ENCODE peak calls at places on chromosome 18, in seven cellular contexts. Z is B cell, G is cardiac muscle cell, O is neural crest cell, S is lower leg skin, Q is fibroblast of pulmonary artery, E is progenitor cell of endocrine pancreas. P is an unnamed sample.

GRCh38 chr18:48408727-48409590 is at the start of gene ZBTB7C:
- DNase-seq in Q (no peak), S (no peak), Z (peak), G (peak), E (peak), O (peak), P (peak)

GRCh38 chr18:5197032-5197434 is at the start of gene AKAIN1:
- DNase-seq in G (peak), O (peak), Z (peak), Q (peak), E (peak), S (no peak), P (peak)

GRCh38 chr18:11850821-11851155 is 425 bp upstream of the CHMP1B start:
- DNase-seq in O (no peak), Z (no peak), G (peak), S (no peak), Q (no peak), E (no peak), P (no peak)

GRCh38 chr18:57542126-57542525 is 44.4 kb downstream of the FECH start:
- DNase-seq in E (no peak), G (peak), O (no peak), Q (peak), Z (no peak), S (no peak), P (no peak)

GRCh38 chr18:50091495-50092249 is 103.3 kb downstream of the MYO5B start:
- DNase-seq in G (no peak), Q (no peak), Z (no peak), O (no peak), E (no peak), S (peak), P (no peak)

GRCh38 chr18:70371085-70371735 is 82.4 kb downstream of the SOCS6 start:
- DNase-seq in Z (no peak), G (no peak), O (no peak), S (no peak), E (no peak), Q (no peak), P (no peak)

GRCh38 chr18:71252351-71252862 is 963.6 kb downstream of the SOCS6 start:
- DNase-seq in G (no peak), S (no peak), O (no peak), E (no peak), Z (no peak), Q (peak), P (no peak)

GRCh38 chr18:5469340-5469739 is 74.5 kb downstream of the EPB41L3 start:
- DNase-seq in Q (no peak), S (no peak), G (no peak), O (no peak), Z (no peak), E (no peak), P (no peak)

GRCh38 chr18:66495844-66496243 is 108.0 kb downstream of the CDH19 start:
- DNase-seq in Z (peak), Q (peak), O (peak), G (peak), S (no peak), E (peak), P (peak)

GRCh38 chr18:4987452-4988405 is 209.3 kb downstream of the AKAIN1 start:
- DNase-seq in Z (no peak), G (no peak), S (no peak), Q (no peak), O (no peak), E (no peak), P (no peak)

GRCh38 chr18:28725876-28726275 is 548.9 kb upstream of the CDH2 start:
- DNase-seq in E (no peak), S (no peak), Q (no peak), Z (no peak), O (no peak), G (no peak), P (no peak)

GRCh38 chr18:34659579-34660517 is 50.2 kb upstream of the DTNA start:
- DNase-seq in Q (peak), S (peak), O (peak), E (peak), Z (no peak), G (peak), P (peak)

GRCh38 chr18:41936471-41937134 is 18.4 kb upstream of the PIK3C3 start:
- DNase-seq in O (no peak), E (no peak), G (no peak), Q (no peak), S (no peak), Z (no peak), P (no peak)

GRCh38 chr18:41939326-41939725 is 15.7 kb upstream of the PIK3C3 start:
- DNase-seq in Q (peak), E (no peak), Z (no peak), O (no peak), G (peak), S (no peak), P (no peak)

GRCh38 chr18:41942254-41942653 is 12.8 kb upstream of the PIK3C3 start:
- DNase-seq in O (no peak), E (no peak), Z (no peak), G (no peak), S (no peak), Q (no peak), P (no peak)

GRCh38 chr18:41940506-41941215 is 14.4 kb upstream of the PIK3C3 start:
- DNase-seq in Q (peak), S (no peak), G (peak), Z (no peak), E (no peak), O (no peak), P (no peak)

GRCh38 chr18:41938445-41938844 is 16.6 kb upstream of the PIK3C3 start:
- DNase-seq in E (no peak), S (no peak), G (peak), O (no peak), Z (no peak), Q (peak), P (no peak)
- TF ChIP-seq CTCF in E (no peak), S (no peak), G (peak), O (no peak), Z (no peak), Q (peak), P (no peak)

GRCh38 chr18:7593194-7593819 is 26.2 kb downstream of the PTPRM start:
- DNase-seq in S (no peak), Z (no peak), G (no peak), Q (no peak), E (no peak), O (no peak), P (no peak)

GRCh38 chr18:7590800-7591560 is 23.9 kb downstream of the PTPRM start:
- DNase-seq in G (peak), S (no peak), E (no peak), Z (no peak), O (no peak), Q (no peak), P (no peak)

GRCh38 chr18:7596133-7596532 is 29.0 kb downstream of the PTPRM start:
- DNase-seq in S (no peak), O (no peak), E (no peak), Z (no peak), G (peak), Q (peak), P (no peak)

GRCh38 chr18:7598167-7599062 is 31.3 kb downstream of the PTPRM start:
- DNase-seq in G (peak), Z (no peak), Q (peak), O (no peak), E (no peak), S (no peak), P (no peak)

GRCh38 chr18:7592305-7593071 is 25.4 kb downstream of the PTPRM start:
- DNase-seq in S (no peak), E (no peak), Z (no peak), G (no peak), Q (no peak), O (no peak), P (peak)
- TF ChIP-seq CTCF in S (no peak), E (peak), Z (no peak), G (no peak), Q (peak), O (peak), P (peak)

GRCh38 chr18:22221350-22221749 is 52.0 kb downstream of the GATA6 start:
- DNase-seq in G (no peak), E (no peak), Z (no peak), O (no peak), Q (no peak), S (no peak), P (no peak)
- TF ChIP-seq CTCF in G (no peak), E (no peak), Z (no peak), O (no peak), Q (no peak), S (no peak), P (no peak)

GRCh38 chr18:79965119-79965902 is 868 bp downstream of the HSBP1L1 start:
- DNase-seq in E (no peak), G (peak), Z (no peak), O (no peak), Q (peak), S (no peak), P (no peak)

GRCh38 chr18:79963658-79964329 is 649 bp upstream of the HSBP1L1 start:
- DNase-seq in E (no peak), S (no peak), Z (no peak), O (no peak), G (no peak), Q (no peak), P (no peak)

GRCh38 chr18:79962835-79963657 is 1.4 kb upstream of the HSBP1L1 start:
- DNase-seq in O (no peak), G (no peak), Z (peak), S (no peak), E (no peak), Q (no peak), P (no peak)

GRCh38 chr18:79962311-79962710 is 2.1 kb upstream of the HSBP1L1 start:
- DNase-seq in Q (no peak), G (peak), S (no peak), Z (no peak), E (no peak), O (no peak), P (no peak)

DNA sequence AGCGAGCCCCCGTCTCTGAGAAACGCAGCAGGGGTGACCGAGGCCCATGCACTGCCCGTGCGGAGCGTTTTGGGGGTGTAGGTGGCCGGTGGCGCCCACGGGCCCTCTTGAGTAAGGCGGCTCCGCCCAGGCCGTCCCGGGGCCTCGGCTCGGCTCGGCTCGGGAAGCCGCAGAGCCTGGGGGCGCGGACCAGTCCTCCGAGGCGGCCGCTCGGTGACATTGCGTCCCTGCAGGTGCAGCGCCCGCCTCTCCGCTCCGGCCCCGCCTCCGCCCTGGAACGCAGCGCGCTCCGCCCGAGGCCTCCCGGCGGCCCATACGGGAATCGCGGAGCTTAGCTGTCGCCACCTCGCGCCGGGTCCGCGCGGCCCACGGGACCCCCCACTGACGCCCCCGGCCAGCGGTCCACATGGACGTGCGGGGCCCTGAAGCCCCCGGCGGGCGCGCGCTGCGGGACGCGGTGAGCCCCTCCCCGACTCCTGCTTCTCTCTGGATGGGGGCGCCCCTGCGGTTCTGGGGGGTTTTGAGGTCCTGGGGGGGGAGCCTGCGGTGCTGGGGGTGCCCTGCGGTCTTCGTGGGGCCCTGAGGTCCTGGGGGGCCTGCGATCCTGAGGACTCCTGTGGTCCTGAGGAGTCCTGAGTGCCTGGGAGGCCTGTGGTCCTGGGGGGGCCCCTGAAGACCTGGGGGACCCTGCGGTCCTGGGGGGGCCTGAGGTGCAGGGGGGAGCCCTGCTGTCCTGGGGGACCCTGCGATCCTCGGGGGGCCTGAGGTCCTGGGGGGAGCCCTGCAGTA is at the start of gene HSBP1L1:
- DNase-seq in Z (peak), O (peak), G (peak), Q (peak), E (peak), S (no peak), P (peak)
- TF ChIP-seq CTCF in Z (peak), O (peak), G (no peak), Q (no peak), E (peak), S (no peak), P (no peak)

GRCh38 chr18:32092422-32093105 is 890 bp downstream of the RNF138 start:
- DNase-seq in S (peak), O (peak), Q (peak), G (peak), E (peak), Z (peak), P (peak)
- TF ChIP-seq CTCF in S (no peak), O (no peak), Q (no peak), G (no peak), E (no peak), Z (no peak), P (no peak)